ENCODE peak calls at places on chromosomes 12 and 14, in four cellular contexts. Y is K562, C is HepG2, B is GM12878. S is an unnamed sample.
A peak's percentile ranks its signal among the peaks of the same experiment; 100 is the strongest.

GRCh38 chr12:124385219-124385969 is 90.5 kb downstream of the RFLNA start:
- DNase-seq in B (no peak), C (no peak), Y (no peak), S (no peak)

GRCh38 chr12:124379938-124380754 is 85.3 kb downstream of the RFLNA start:
- DNase-seq in B (no peak), Y (no peak), C (no peak), S (peak; percentile 73)

GRCh38 chr12:29562167-29562776 is 64.8 kb upstream of the OVCH1 start:
- DNase-seq in C (no peak), B (no peak), Y (no peak), S (no peak)

GRCh38 chr12:4812621-4813327 is 92.6 kb downstream of the GALNT8 start:
- DNase-seq in B (no peak), Y (no peak), C (no peak), S (no peak)

GRCh38 chr14:37047226-37047625 is 125.2 kb downstream of the SLC25A21 start:
- DNase-seq in Y (no peak), C (no peak), B (no peak), S (no peak)

GRCh38 chr14:94292526-94292871 is 569 bp downstream of the SERPINA10 start:
- DNase-seq in B (no peak), C (no peak), Y (no peak), S (no peak)

GRCh38 chr12:115657081-115658013 is 620.1 kb downstream of the MED13L start:
- DNase-seq in Y (no peak), B (no peak), C (no peak), S (no peak)

GRCh38 chr14:104284636-104285482 is 146.5 kb downstream of the KIF26A start:
- DNase-seq in Y (no peak), C (no peak), B (no peak), S (no peak)

GRCh38 chr12:24039113-24039525 is 89.6 kb upstream of the SOX5 start:
- DNase-seq in Y (no peak), C (peak; percentile 96), B (no peak), S (no peak)

GRCh38 chr14:68741839-68742470 is 50.9 kb downstream of the ZFP36L1 start:
- DNase-seq in C (no peak), Y (no peak), B (peak; percentile 93), S (no peak)

GRCh38 chr12:93569656-93570551 is 2.6 kb upstream of the SOCS2 start:
- DNase-seq in C (peak; percentile 80), Y (peak; percentile 87), B (no peak), S (peak; percentile 91)

GRCh38 chr12:104694711-104695110 is 238.0 kb downstream of the CHST11 start:
- DNase-seq in C (no peak), Y (no peak), B (no peak), S (no peak)

GRCh38 chr12:13947237-13947945 is 34.0 kb downstream of the GRIN2B start:
- DNase-seq in Y (no peak), C (no peak), B (no peak), S (peak; percentile 63)

GRCh38 chr14:59166258-59166657 is 22.2 kb upstream of the DAAM1 start:
- DNase-seq in Y (no peak), B (no peak), C (no peak), S (no peak)

GRCh38 chr12:114274131-114274530 is 131.8 kb downstream of the TBX5 start:
- DNase-seq in C (no peak), Y (no peak), B (no peak), S (no peak)

GRCh38 chr12:4277856-4278581 is 4.5 kb downstream of the CCND2 start:
- DNase-seq in B (no peak), Y (no peak), C (no peak), S (no peak)

GRCh38 chr12:44314007-44314500 is 478.2 kb downstream of the TMEM117 start:
- DNase-seq in Y (no peak), B (no peak), C (no peak), S (no peak)

GRCh38 chr12:44313188-44313587 is 477.3 kb downstream of the TMEM117 start:
- DNase-seq in C (no peak), B (no peak), Y (no peak), S (no peak)

DNA sequence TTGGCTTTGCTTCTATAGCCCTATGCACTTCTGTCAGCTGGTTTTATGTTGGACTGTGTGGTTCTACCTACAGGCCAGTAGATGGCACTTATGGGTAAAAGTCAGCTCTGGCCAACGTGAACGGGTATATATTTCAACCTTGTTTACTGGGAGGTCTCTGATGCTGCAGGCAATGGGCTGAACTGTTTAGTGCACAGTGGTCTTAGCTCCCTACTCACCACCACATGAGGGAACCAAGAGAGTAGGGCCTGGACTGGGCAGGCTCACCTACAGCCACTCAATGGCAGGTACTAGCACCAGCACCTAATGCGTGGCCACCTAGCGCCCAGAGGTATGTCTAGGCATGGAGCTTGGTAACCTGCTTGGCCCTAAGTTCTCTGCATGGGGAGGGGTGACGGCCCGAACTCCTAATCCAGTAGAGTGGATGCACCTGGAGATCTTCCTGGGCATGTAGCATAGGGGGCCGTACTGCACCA is 481.8 kb downstream of the TMEM117 start:
- DNase-seq in B (no peak), Y (no peak), C (peak; percentile 30), S (peak; percentile 58)
- TF ChIP-seq POLR2AphosphoS2 in B (no peak), Y (no peak), C (no peak), S (no peak)

DNA sequence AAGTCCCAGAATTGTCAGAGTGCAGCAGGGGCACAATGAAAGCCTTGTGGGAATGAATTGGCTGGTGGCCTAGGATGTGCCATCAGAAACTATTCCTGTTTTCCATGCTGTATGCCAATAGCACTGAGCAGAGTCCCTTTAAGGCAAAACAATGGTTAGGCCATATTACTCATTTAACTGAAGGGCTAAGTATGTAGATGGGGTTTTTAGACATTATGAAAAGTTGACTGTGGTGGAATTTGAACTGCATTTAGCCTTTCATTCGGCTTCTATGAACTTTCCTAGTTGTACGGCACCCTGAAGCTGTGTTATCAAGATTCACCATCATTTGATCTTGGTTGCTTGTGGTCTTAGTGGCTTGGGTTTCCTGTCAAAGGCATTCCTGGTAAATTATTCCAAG is 24.8 kb downstream of the IL26 start:
- DNase-seq in Y (no peak), C (no peak), B (no peak), S (no peak)
- TF ChIP-seq POLR2AphosphoS2 in Y (no peak), C (no peak), B (no peak), S (no peak)

GRCh38 chr12:58917699-58918334 is 2.5 kb downstream of the LRIG3 start:
- DNase-seq in B (no peak), C (no peak), Y (no peak), S (no peak)
- TF ChIP-seq POLR2AphosphoS2 in B (no peak), C (no peak), Y (no peak), S (no peak)

GRCh38 chr14:76826122-76826521 is at the start of gene LRRC74A:
- DNase-seq in C (no peak), Y (no peak), B (no peak), S (no peak)
- TF ChIP-seq POLR2AphosphoS2 in C (no peak), Y (no peak), B (no peak), S (no peak)

S was measured in A549.